ENCODE peak calls at places on chromosomes 3 and 15, in five cellular contexts. R is GM23338; P is Peyer's patch; Q is stomach; E is CD8-positive, alpha-beta T cell. Y is an unnamed sample.

GRCh38 chr3:187850256-187851010 is 105.2 kb upstream of the BCL6 start:
- DNase-seq in P (no peak), Q (no peak), R (no peak), E (no peak), Y (no peak)

GRCh38 chr3:3179407-3180094 is at the start of gene CRBN:
- DNase-seq in P (peak; percentile 87), E (peak; percentile 87), R (peak; percentile 89), Q (peak; percentile 88), Y (peak; percentile 47)

GRCh38 chr3:33722186-33722585 is 4.1 kb upstream of the CLASP2 start:
- DNase-seq in Q (no peak), P (no peak), E (no peak), R (no peak), Y (no peak)

GRCh38 chr3:25259871-25260270 is 168.2 kb upstream of the RARB start:
- DNase-seq in R (no peak), Q (no peak), E (no peak), P (no peak), Y (no peak)

GRCh38 chr15:80490431-80490990 is 86.3 kb downstream of the ARNT2 start:
- DNase-seq in Q (no peak), P (no peak), R (no peak), E (no peak), Y (no peak)

GRCh38 chr15:52078197-52078875 is 34.2 kb downstream of the BCL2L10 start:
- DNase-seq in R (no peak), E (no peak), P (no peak), Q (no peak), Y (no peak)

GRCh38 chr3:170697803-170698350 is 112.0 kb upstream of the SLC7A14 start:
- DNase-seq in E (no peak), Q (no peak), P (no peak), R (peak; percentile 40), Y (no peak)

GRCh38 chr3:98901032-98901464 is 447 bp downstream of the DCBLD2 start:
- DNase-seq in P (no peak), Q (peak; percentile 40), E (no peak), R (peak; percentile 80), Y (no peak)

GRCh38 chr3:38257583-38257982 is 8.0 kb upstream of the SLC22A13 start:
- DNase-seq in E (no peak), R (no peak), Q (no peak), P (no peak), Y (no peak)

GRCh38 chr3:81216192-81216591 is 545.3 kb downstream of the GBE1 start:
- DNase-seq in R (no peak), E (no peak), Q (no peak), P (no peak), Y (no peak)

GRCh38 chr15:77533530-77533929 is 99.2 kb downstream of the LINGO1 start:
- DNase-seq in R (peak; percentile 53), Q (no peak), P (no peak), E (no peak), Y (no peak)

GRCh38 chr3:96182756-96183155 is 631.6 kb upstream of the EPHA6 start:
- DNase-seq in R (no peak), P (no peak), Q (no peak), E (no peak), Y (no peak)

GRCh38 chr3:191236635-191237034 is 37.6 kb downstream of the OSTN start:
- DNase-seq in P (no peak), R (no peak), E (no peak), Q (no peak), Y (no peak)

GRCh38 chr3:193391902-193392301 is 13.3 kb upstream of the ATP13A5 start:
- DNase-seq in Q (no peak), P (no peak), E (no peak), R (peak; percentile 46), Y (no peak)

GRCh38 chr15:87871738-87872315 is 384.7 kb downstream of the NTRK3 start:
- DNase-seq in P (no peak), E (no peak), R (no peak), Q (no peak), Y (no peak)

DNA sequence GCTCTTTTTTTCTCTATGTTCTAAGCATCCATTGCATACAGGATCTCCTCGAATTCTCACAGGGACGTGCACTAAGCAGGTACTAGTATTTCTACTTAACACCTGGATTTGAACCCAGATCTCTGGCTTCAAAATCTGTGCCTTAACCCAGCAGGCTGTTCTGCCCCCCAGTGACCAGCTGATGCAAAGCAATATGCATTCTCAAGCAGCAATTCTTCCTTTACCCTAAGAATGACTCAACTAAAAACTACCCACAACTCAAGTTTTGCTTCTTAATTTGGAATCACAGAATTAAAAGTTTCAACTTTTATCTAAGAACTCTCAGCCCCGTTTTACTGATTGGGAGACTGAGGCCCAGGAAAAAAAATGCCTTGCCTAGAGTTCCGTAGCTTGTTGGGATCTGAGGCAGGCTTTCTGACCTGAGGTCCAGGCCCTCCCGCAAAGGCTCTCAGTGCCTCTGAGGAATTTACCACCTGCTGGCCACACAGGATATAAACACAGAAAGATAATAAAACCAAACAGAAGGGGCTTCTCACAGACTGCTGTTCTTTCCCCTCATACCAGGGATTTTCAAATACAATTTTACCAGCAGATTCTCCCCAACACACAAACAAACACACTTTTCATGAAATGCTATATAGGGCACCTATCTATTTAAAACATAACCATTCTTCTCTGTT is 115.4 kb upstream of the RAD18 start:
- DNase-seq in Q (no peak), E (no peak), P (no peak), R (peak; percentile 71), Y (no peak)
- TF ChIP-seq CTCF in Q (no peak), E (no peak), P (no peak), R (peak; percentile 25), Y (peak; percentile 17)

GRCh38 chr3:194552327-194552949 is 65.6 kb upstream of the ATP13A3 start:
- DNase-seq in E (no peak), P (no peak), Q (no peak), R (no peak), Y (no peak)

GRCh38 chr3:194555175-194556062 is 68.6 kb upstream of the ATP13A3 start:
- DNase-seq in R (no peak), Q (no peak), E (no peak), P (no peak), Y (no peak)

GRCh38 chr3:194549853-194550252 is 63.1 kb upstream of the ATP13A3 start:
- DNase-seq in E (no peak), P (no peak), Q (no peak), R (no peak), Y (no peak)

GRCh38 chr3:194556086-194557056 is 69.6 kb upstream of the ATP13A3 start:
- DNase-seq in E (no peak), Q (no peak), R (no peak), P (peak; percentile 18), Y (no peak)

GRCh38 chr3:194554488-194555098 is 67.8 kb upstream of the ATP13A3 start:
- DNase-seq in Q (no peak), E (no peak), P (no peak), R (no peak), Y (no peak)
- H3K4me3 ChIP-seq in Q (no peak overlapping the region), E (no peak overlapping the region), P (no peak overlapping the region), R (no peak overlapping the region), Y (no peak overlapping the region)

DNA sequence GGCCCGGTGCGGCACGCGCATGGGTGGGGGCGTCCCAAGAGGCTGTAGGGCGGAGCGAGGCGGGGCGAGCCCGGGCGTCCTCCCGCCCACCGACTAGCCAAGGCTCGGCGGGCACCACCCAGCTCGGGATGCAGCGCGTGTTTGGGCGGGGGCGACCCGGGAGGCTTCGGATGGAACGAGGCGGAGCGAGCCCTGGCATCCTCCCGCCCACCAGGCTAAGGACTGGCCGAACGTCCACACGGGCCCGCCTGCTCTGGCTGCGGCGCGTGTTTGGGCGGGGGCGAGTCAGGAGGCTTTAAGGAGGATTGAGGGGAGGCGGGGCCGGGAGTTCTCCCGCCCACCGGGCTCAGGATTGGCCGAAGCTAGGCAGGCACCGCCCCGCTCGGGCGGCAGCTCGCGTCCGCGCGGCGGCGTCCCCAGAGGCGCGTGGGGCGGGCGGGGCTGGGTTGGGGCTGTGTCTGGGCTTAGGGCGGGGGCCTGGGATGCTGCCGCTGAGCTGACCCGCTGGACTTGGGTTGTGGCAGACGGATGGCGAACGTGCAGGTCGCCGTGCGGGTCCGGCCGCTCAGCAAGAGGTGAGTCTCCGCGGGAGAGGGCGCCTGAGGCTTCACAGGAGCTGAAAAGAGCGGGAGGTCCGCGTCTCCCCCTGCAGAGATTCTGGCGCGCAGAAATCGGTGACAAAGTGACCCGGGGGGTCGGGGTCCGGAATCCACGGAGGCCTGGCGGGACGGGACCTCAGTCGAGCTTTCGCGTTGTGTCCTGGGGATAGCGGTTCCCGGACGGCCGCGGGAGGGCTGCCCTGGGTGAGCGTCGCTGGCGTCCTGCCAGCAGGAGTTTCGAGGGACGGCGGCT is at the start of gene STARD9:
- DNase-seq in R (peak; percentile 99), P (peak; percentile 95), E (peak; percentile 92), Q (peak; percentile 97), Y (peak; percentile 88)
- TF ChIP-seq CTCF in R (no peak), P (no peak), E (no peak), Q (no peak), Y (no peak)

DNA sequence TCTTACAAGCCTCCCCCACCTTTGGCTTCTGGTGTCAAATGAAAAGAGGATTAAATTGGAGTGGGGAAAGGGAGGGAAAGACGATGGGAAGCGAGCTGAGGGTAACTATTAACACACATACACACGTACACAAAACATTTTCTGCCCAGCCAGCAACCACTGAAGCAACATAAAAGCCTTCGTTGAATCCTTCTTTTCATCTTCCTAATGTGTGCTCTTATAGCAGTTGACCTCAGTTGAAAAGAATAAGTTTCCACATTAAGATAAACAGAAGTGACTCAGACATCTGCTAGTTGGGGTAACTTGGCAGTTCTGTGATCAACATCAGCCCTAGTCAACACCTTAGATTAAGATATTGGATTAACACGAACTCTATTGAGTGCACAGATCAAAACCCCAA is 558.5 kb downstream of the MECOM start:
- DNase-seq in P (no peak), Q (no peak), E (no peak), R (no peak), Y (no peak)
- H3K4me3 ChIP-seq in P (no peak overlapping the region), Q (no peak overlapping the region), E (no peak overlapping the region), R (no peak overlapping the region), Y (no peak overlapping the region)

GRCh38 chr3:182959474-182960350 is 20.6 kb downstream of the DCUN1D1 start:
- DNase-seq in E (no peak), P (no peak), Q (no peak), R (no peak), Y (no peak)
- TF ChIP-seq CTCF in E (no peak), P (no peak), Q (no peak), R (no peak), Y (no peak)

Y was measured in GM12864.